ENCODE peak calls at places on chromosomes 16 and 17, in four cellular contexts. One of them, this sample, is unnamed. For H3K4me1, the result is how much of the 10 kb centered on the place peaks cover.

GRCh38 chr17:18124346-18125126 is 16.0 kb downstream of the MYO15A start:
- DNase-seq in HCT116: no peak
- DNase-seq in PC-9: no peak
- DNase-seq in PC-3: no peak
- DNase-seq in this sample: no peak

GRCh38 chr16:11258553-11259287 is 2.7 kb upstream of the SOCS1 start:
- DNase-seq in PC-3: no peak
- DNase-seq in HCT116: no peak
- DNase-seq in PC-9: no peak
- DNase-seq in this sample: no peak

GRCh38 chr16:80051040-80051439 is 450.5 kb upstream of the MAF start:
- DNase-seq in PC-3: no peak
- DNase-seq in PC-9: no peak
- DNase-seq in HCT116: no peak
- DNase-seq in this sample: no peak

GRCh38 chr17:32189343-32189742 is 47.0 kb downstream of the RHOT1 start:
- DNase-seq in PC-9: no peak
- DNase-seq in PC-3: no peak
- DNase-seq in HCT116: no peak
- DNase-seq in this sample: no peak

GRCh38 chr17:52170963-52171572 is 12.6 kb upstream of the CA10 start:
- DNase-seq in PC-9: peak
- DNase-seq in PC-3: peak
- DNase-seq in HCT116: no peak
- DNase-seq in this sample: peak

GRCh38 chr16:56637814-56638750 is at the start of gene MT1A:
- DNase-seq in HCT116: no peak
- DNase-seq in PC-9: peak
- DNase-seq in PC-3: no peak
- DNase-seq in this sample: peak

GRCh38 chr16:77285676-77286075 is 86.5 kb downstream of the SYCE1L start:
- DNase-seq in HCT116: no peak
- DNase-seq in PC-3: no peak
- DNase-seq in PC-9: no peak
- DNase-seq in this sample: no peak

GRCh38 chr16:50708373-50709060 is 15.1 kb downstream of the NOD2 start:
- DNase-seq in PC-3: no peak
- DNase-seq in HCT116: no peak
- DNase-seq in PC-9: no peak
- DNase-seq in this sample: no peak

GRCh38 chr16:81767987-81768592 is 11.0 kb upstream of the PLCG2 start:
- DNase-seq in PC-3: peak
- DNase-seq in HCT116: no peak
- DNase-seq in PC-9: no peak
- DNase-seq in this sample: no peak

GRCh38 chr17:35432176-35433074 is at the start of gene SLFN12:
- DNase-seq in PC-3: no peak
- DNase-seq in PC-9: peak
- DNase-seq in HCT116: no peak
- DNase-seq in this sample: peak

GRCh38 chr16:67858448-67858993 is 11.0 kb upstream of the CENPT start:
- DNase-seq in HCT116: no peak
- DNase-seq in PC-9: no peak
- DNase-seq in PC-3: no peak
- DNase-seq in this sample: no peak
- H3K4me2 ChIP-seq in HCT116: no peak
- H3K4me2 ChIP-seq in PC-9: peak
- H3K4me2 ChIP-seq in PC-3: peak
- H3K4me2 ChIP-seq in this sample: no peak

GRCh38 chr17:2086306-2086705 is 31.4 kb downstream of the HIC1 start:
- DNase-seq in PC-9: no peak
- DNase-seq in HCT116: no peak
- DNase-seq in PC-3: no peak
- DNase-seq in this sample: no peak

GRCh38 chr17:2084129-2084765 is 29.3 kb downstream of the HIC1 start:
- DNase-seq in PC-9: peak
- DNase-seq in HCT116: no peak
- DNase-seq in PC-3: peak
- DNase-seq in this sample: no peak

GRCh38 chr17:2083613-2084128 is 28.8 kb downstream of the HIC1 start:
- DNase-seq in PC-9: peak
- DNase-seq in PC-3: no peak
- DNase-seq in HCT116: no peak
- DNase-seq in this sample: no peak

GRCh38 chr17:2084766-2085647 is 30.1 kb downstream of the HIC1 start:
- DNase-seq in HCT116: no peak
- DNase-seq in PC-9: peak
- DNase-seq in PC-3: peak
- DNase-seq in this sample: no peak

DNA sequence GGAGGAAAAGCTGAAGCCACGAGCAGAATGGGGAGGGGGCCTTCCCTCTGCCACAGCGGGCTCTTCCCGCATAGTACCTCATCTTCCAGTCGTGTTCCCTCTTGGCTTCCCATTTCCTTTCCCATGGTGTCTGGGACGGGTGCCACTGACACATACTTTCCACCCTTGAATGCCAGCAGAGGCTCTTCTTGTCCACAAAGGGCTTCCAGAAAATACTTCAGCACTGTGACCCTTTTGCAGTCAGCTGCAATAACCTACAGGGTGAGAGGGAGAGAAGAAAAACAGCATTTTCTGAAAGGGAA is 30.7 kb downstream of the HIC1 start:
- DNase-seq in HCT116: no peak
- DNase-seq in PC-3: no peak
- DNase-seq in PC-9: no peak
- DNase-seq in this sample: no peak
- H3K4me1 ChIP-seq in HCT116: under half
- H3K4me1 ChIP-seq in PC-3: under half
- H3K4me1 ChIP-seq in PC-9: under half
- H3K4me1 ChIP-seq in this sample: under half

GRCh38 chr16:24844101-24845030 is 1.4 kb upstream of the SLC5A11 start:
- DNase-seq in PC-3: peak
- DNase-seq in HCT116: peak
- DNase-seq in PC-9: peak
- DNase-seq in this sample: no peak
- H3K4me2 ChIP-seq in PC-3: peak
- H3K4me2 ChIP-seq in HCT116: peak
- H3K4me2 ChIP-seq in PC-9: peak
- H3K4me2 ChIP-seq in this sample: no peak

GRCh38 chr16:53081686-53082407 is 27.1 kb downstream of the CHD9 start:
- DNase-seq in PC-9: no peak
- DNase-seq in HCT116: no peak
- DNase-seq in PC-3: no peak
- DNase-seq in this sample: no peak
- H3K4me1 ChIP-seq in PC-9: under half
- H3K4me1 ChIP-seq in HCT116: under half
- H3K4me1 ChIP-seq in PC-3: under half
- H3K4me1 ChIP-seq in this sample: under half

DNA sequence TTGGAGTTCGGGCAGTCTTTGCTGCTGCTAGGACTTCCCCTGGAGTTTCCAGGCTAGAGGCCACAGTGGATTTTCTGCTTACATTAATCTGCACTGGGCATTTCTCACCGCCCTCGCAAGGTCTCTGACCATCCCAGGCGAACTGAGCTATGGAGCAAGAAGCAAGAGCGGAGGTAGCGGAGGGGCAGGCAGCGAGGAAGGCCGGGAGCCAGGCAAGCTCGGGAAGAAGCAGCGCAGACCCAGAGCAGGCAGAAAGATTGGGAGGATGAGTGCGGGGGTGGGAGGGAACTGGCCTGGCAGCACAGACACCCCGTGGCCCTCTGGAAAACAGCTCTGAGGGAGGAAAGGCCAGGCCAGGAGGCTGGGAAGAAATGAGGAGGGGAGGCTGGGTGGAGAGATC is 3.8 kb downstream of the COTL1 start:
- DNase-seq in HCT116: no peak
- DNase-seq in PC-9: no peak
- DNase-seq in PC-3: no peak
- DNase-seq in this sample: no peak
- H3K4me2 ChIP-seq in HCT116: no peak
- H3K4me2 ChIP-seq in PC-9: no peak
- H3K4me2 ChIP-seq in PC-3: no peak
- H3K4me2 ChIP-seq in this sample: peak